ENCODE peak calls at places on chromosomes 4 and X, in eight cellular contexts. One of them, this sample, is unnamed. For H3K27me3, the result is how much of the 10 kb centered on the place peaks cover.

GRCh38 chr4:183178201-183178600 is 79.1 kb downstream of the WWC2 start:
- DNase-seq in pancreas: no peak
- DNase-seq in colonic mucosa: no peak
- DNase-seq in GM23338: no peak
- DNase-seq in H9: no peak
- DNase-seq in ovary: no peak
- DNase-seq in hepatocyte: no peak
- DNase-seq in cardiac muscle cell: no peak
- DNase-seq in this sample: no peak

GRCh38 chrX:141341341-141341740 is 99.0 kb upstream of the SPANXC start:
- DNase-seq in pancreas: no peak
- DNase-seq in H9: no peak
- DNase-seq in GM23338: no peak
- DNase-seq in colonic mucosa: no peak
- DNase-seq in ovary: no peak
- DNase-seq in cardiac muscle cell: peak
- DNase-seq in hepatocyte: no peak
- DNase-seq in this sample: no peak

GRCh38 chr4:10461850-10462400 is 4.7 kb upstream of the ZNF518B start:
- DNase-seq in GM23338: peak
- DNase-seq in ovary: no peak
- DNase-seq in pancreas: no peak
- DNase-seq in H9: peak
- DNase-seq in hepatocyte: no peak
- DNase-seq in cardiac muscle cell: no peak
- DNase-seq in colonic mucosa: no peak
- DNase-seq in this sample: no peak

GRCh38 chr4:56575820-56576429 is 70.3 kb downstream of the ARL9 start:
- DNase-seq in hepatocyte: peak
- DNase-seq in H9: no peak
- DNase-seq in pancreas: no peak
- DNase-seq in GM23338: peak
- DNase-seq in ovary: no peak
- DNase-seq in colonic mucosa: no peak
- DNase-seq in cardiac muscle cell: peak
- DNase-seq in this sample: no peak

GRCh38 chr4:156771171-156771837 is 200.3 kb downstream of the PDGFC start:
- DNase-seq in H9: peak
- DNase-seq in GM23338: peak
- DNase-seq in colonic mucosa: no peak
- DNase-seq in ovary: no peak
- DNase-seq in cardiac muscle cell: peak
- DNase-seq in pancreas: no peak
- DNase-seq in hepatocyte: no peak
- DNase-seq in this sample: no peak

GRCh38 chr4:88169298-88169697 is 10.9 kb upstream of the ABCG2 start:
- DNase-seq in cardiac muscle cell: no peak
- DNase-seq in colonic mucosa: no peak
- DNase-seq in hepatocyte: no peak
- DNase-seq in pancreas: no peak
- DNase-seq in GM23338: no peak
- DNase-seq in H9: no peak
- DNase-seq in ovary: no peak
- DNase-seq in this sample: no peak

GRCh38 chr4:11072999-11073398 is 355.7 kb downstream of the HS3ST1 start:
- DNase-seq in ovary: peak
- DNase-seq in pancreas: no peak
- DNase-seq in GM23338: no peak
- DNase-seq in H9: no peak
- DNase-seq in hepatocyte: no peak
- DNase-seq in colonic mucosa: no peak
- DNase-seq in cardiac muscle cell: peak
- DNase-seq in this sample: no peak

GRCh38 chr4:25903905-25904747 is 9.9 kb upstream of the SMIM20 start:
- DNase-seq in hepatocyte: no peak
- DNase-seq in colonic mucosa: no peak
- DNase-seq in pancreas: no peak
- DNase-seq in GM23338: no peak
- DNase-seq in H9: no peak
- DNase-seq in cardiac muscle cell: no peak
- DNase-seq in ovary: no peak
- DNase-seq in this sample: no peak

GRCh38 chr4:154711522-154711921 is 32.3 kb upstream of the LRAT start:
- DNase-seq in GM23338: no peak
- DNase-seq in pancreas: no peak
- DNase-seq in colonic mucosa: no peak
- DNase-seq in H9: no peak
- DNase-seq in ovary: no peak
- DNase-seq in hepatocyte: no peak
- DNase-seq in cardiac muscle cell: no peak
- DNase-seq in this sample: no peak

GRCh38 chr4:164614999-164615398 is 138.9 kb upstream of the SMIM31 start:
- DNase-seq in GM23338: no peak
- DNase-seq in ovary: no peak
- DNase-seq in cardiac muscle cell: no peak
- DNase-seq in colonic mucosa: no peak
- DNase-seq in pancreas: no peak
- DNase-seq in H9: no peak
- DNase-seq in hepatocyte: no peak
- DNase-seq in this sample: no peak

GRCh38 chrX:44101300-44101699 is 128.1 kb upstream of the NDP start:
- DNase-seq in GM23338: no peak
- DNase-seq in colonic mucosa: no peak
- DNase-seq in pancreas: no peak
- DNase-seq in H9: no peak
- DNase-seq in ovary: no peak
- DNase-seq in cardiac muscle cell: peak
- DNase-seq in hepatocyte: no peak
- DNase-seq in this sample: no peak

GRCh38 chr4:135277116-135277979 is 1075.8 kb upstream of the PABPC4L start:
- DNase-seq in pancreas: no peak
- DNase-seq in H9: no peak
- DNase-seq in colonic mucosa: no peak
- DNase-seq in hepatocyte: no peak
- DNase-seq in cardiac muscle cell: peak
- DNase-seq in ovary: no peak
- DNase-seq in GM23338: no peak
- DNase-seq in this sample: no peak

GRCh38 chrX:123833387-123833786 is 26.5 kb upstream of the XIAP start:
- DNase-seq in colonic mucosa: peak
- DNase-seq in H9: peak
- DNase-seq in hepatocyte: peak
- DNase-seq in pancreas: no peak
- DNase-seq in GM23338: peak
- DNase-seq in ovary: no peak
- DNase-seq in cardiac muscle cell: peak
- DNase-seq in this sample: no peak

GRCh38 chrX:126509917-126510316 is 42.7 kb downstream of the DCAF12L1 start:
- DNase-seq in H9: no peak
- DNase-seq in pancreas: no peak
- DNase-seq in ovary: no peak
- DNase-seq in colonic mucosa: no peak
- DNase-seq in hepatocyte: no peak
- DNase-seq in cardiac muscle cell: no peak
- DNase-seq in GM23338: peak
- DNase-seq in this sample: no peak

GRCh38 chrX:17081969-17082368 is 135.5 kb downstream of the REPS2 start:
- DNase-seq in GM23338: no peak
- DNase-seq in H9: no peak
- DNase-seq in colonic mucosa: no peak
- DNase-seq in ovary: no peak
- DNase-seq in pancreas: no peak
- DNase-seq in hepatocyte: no peak
- DNase-seq in cardiac muscle cell: no peak
- DNase-seq in this sample: no peak

GRCh38 chr4:74244049-74244448 is 64.2 kb upstream of the EPGN start:
- DNase-seq in colonic mucosa: no peak
- DNase-seq in ovary: no peak
- DNase-seq in pancreas: no peak
- DNase-seq in GM23338: no peak
- DNase-seq in H9: no peak
- DNase-seq in hepatocyte: no peak
- DNase-seq in cardiac muscle cell: no peak
- DNase-seq in this sample: no peak

GRCh38 chr4:168059251-168059650 is 33.1 kb upstream of the ANXA10 start:
- DNase-seq in GM23338: no peak
- DNase-seq in colonic mucosa: no peak
- DNase-seq in cardiac muscle cell: peak
- DNase-seq in H9: no peak
- DNase-seq in ovary: no peak
- DNase-seq in hepatocyte: no peak
- DNase-seq in pancreas: no peak
- DNase-seq in this sample: no peak

GRCh38 chrX:1435241-1435900 is 17.3 kb downstream of the ASMTL start:
- DNase-seq in GM23338: no peak
- DNase-seq in hepatocyte: no peak
- DNase-seq in ovary: peak
- DNase-seq in colonic mucosa: no peak
- DNase-seq in pancreas: peak
- DNase-seq in cardiac muscle cell: no peak
- DNase-seq in H9: peak
- DNase-seq in this sample: no peak

GRCh38 chrX:132375941-132376340 is 112.9 kb downstream of the MBNL3 start:
- DNase-seq in GM23338: peak
- DNase-seq in ovary: no peak
- DNase-seq in cardiac muscle cell: peak
- DNase-seq in H9: no peak
- DNase-seq in colonic mucosa: no peak
- DNase-seq in pancreas: no peak
- DNase-seq in hepatocyte: no peak
- DNase-seq in this sample: no peak

GRCh38 chr4:47882228-47882627 is 32.2 kb downstream of the NFXL1 start:
- DNase-seq in H9: no peak
- DNase-seq in cardiac muscle cell: no peak
- DNase-seq in colonic mucosa: no peak
- DNase-seq in pancreas: no peak
- DNase-seq in ovary: no peak
- DNase-seq in hepatocyte: no peak
- DNase-seq in GM23338: no peak
- DNase-seq in this sample: no peak

GRCh38 chrX:130874751-130875150 is 28.3 kb downstream of the ENOX2 start:
- DNase-seq in ovary: no peak
- DNase-seq in GM23338: no peak
- DNase-seq in pancreas: no peak
- DNase-seq in cardiac muscle cell: no peak
- DNase-seq in H9: no peak
- DNase-seq in colonic mucosa: no peak
- DNase-seq in hepatocyte: no peak
- DNase-seq in this sample: no peak

GRCh38 chr4:174222266-174222872 is 61.1 kb downstream of the FBXO8 start:
- DNase-seq in colonic mucosa: no peak
- DNase-seq in hepatocyte: peak
- DNase-seq in pancreas: no peak
- DNase-seq in GM23338: peak
- DNase-seq in H9: no peak
- DNase-seq in cardiac muscle cell: peak
- DNase-seq in ovary: no peak
- DNase-seq in this sample: no peak

GRCh38 chr4:38488891-38489861 is 174.8 kb upstream of the KLF3 start:
- DNase-seq in pancreas: no peak
- DNase-seq in colonic mucosa: peak
- DNase-seq in cardiac muscle cell: peak
- DNase-seq in H9: peak
- DNase-seq in GM23338: peak
- DNase-seq in ovary: no peak
- DNase-seq in hepatocyte: peak
- DNase-seq in this sample: no peak

GRCh38 chr4:152735302-152735917 is 44.1 kb downstream of the TIGD4 start:
- DNase-seq in hepatocyte: peak
- DNase-seq in pancreas: no peak
- DNase-seq in H9: no peak
- DNase-seq in cardiac muscle cell: peak
- DNase-seq in ovary: no peak
- DNase-seq in colonic mucosa: no peak
- DNase-seq in GM23338: peak
- DNase-seq in this sample: no peak

GRCh38 chrX:71622347-71623104 is 4.2 kb upstream of the CXCR3 start:
- DNase-seq in colonic mucosa: peak
- DNase-seq in ovary: peak
- DNase-seq in H9: peak
- DNase-seq in hepatocyte: peak
- DNase-seq in cardiac muscle cell: peak
- DNase-seq in pancreas: peak
- DNase-seq in GM23338: peak
- DNase-seq in this sample: peak
- TF ChIP-seq CTCF in colonic mucosa: no peak
- TF ChIP-seq CTCF in ovary: no peak
- TF ChIP-seq CTCF in H9: peak
- TF ChIP-seq CTCF in hepatocyte: no peak
- TF ChIP-seq CTCF in cardiac muscle cell: peak
- TF ChIP-seq CTCF in pancreas: no peak
- TF ChIP-seq CTCF in GM23338: no peak
- TF ChIP-seq CTCF in this sample: no peak

GRCh38 chrX:88604433-88605221 is 142.4 kb upstream of the CPXCR1 start:
- DNase-seq in H9: no peak
- DNase-seq in ovary: no peak
- DNase-seq in colonic mucosa: no peak
- DNase-seq in pancreas: no peak
- DNase-seq in hepatocyte: peak
- DNase-seq in GM23338: no peak
- DNase-seq in cardiac muscle cell: peak
- DNase-seq in this sample: no peak
- H3K27me3 ChIP-seq in H9: under half
- H3K27me3 ChIP-seq in ovary: under half
- H3K27me3 ChIP-seq in colonic mucosa: under half
- H3K27me3 ChIP-seq in pancreas: under half
- H3K27me3 ChIP-seq in hepatocyte: under half
- H3K27me3 ChIP-seq in GM23338: under half
- H3K27me3 ChIP-seq in cardiac muscle cell: under half
- H3K27me3 ChIP-seq in this sample: under half

DNA sequence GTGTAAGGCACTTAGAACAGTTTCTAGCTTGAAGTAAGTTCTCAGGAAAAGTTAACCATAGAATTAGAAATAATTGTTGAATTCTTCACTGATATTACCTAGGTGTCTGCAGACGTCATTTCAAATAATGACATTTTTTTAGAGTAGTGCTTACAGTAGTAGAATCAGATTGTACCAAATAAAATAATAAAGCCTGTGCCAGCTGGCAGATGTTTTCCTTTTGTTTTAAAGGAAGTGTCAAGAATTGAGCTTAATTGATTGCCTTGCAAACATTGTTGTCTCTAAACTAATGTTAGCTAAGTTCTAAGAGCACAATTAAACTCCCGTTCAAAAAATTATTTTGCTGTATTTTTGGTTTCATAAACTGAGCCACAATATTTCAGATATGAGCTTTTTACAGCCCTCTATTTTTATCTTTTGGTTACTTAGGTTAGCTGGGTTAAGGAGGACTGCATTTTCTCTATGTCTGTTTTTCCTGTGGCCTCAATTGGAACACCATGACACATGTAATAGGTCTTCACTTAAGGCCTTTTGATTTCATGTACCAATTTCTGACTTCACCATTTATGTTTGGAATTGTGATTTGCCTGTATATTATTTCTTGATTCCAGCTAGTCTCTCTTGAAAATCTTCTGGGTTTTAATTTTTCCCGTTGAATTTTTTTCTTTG is 64.2 kb downstream of the DCUN1D4 start:
- DNase-seq in GM23338: no peak
- DNase-seq in H9: no peak
- DNase-seq in cardiac muscle cell: no peak
- DNase-seq in colonic mucosa: no peak
- DNase-seq in pancreas: no peak
- DNase-seq in hepatocyte: no peak
- DNase-seq in ovary: no peak
- DNase-seq in this sample: no peak
- H3K27ac ChIP-seq in GM23338: no peak
- H3K27ac ChIP-seq in H9: no peak
- H3K27ac ChIP-seq in cardiac muscle cell: no peak
- H3K27ac ChIP-seq in colonic mucosa: peak
- H3K27ac ChIP-seq in pancreas: peak
- H3K27ac ChIP-seq in hepatocyte: peak
- H3K27ac ChIP-seq in ovary: no peak
- H3K27ac ChIP-seq in this sample: no peak

GRCh38 chrX:48998391-48998790 is 3.7 kb downstream of the GRIPAP1 start:
- DNase-seq in H9: no peak
- DNase-seq in hepatocyte: no peak
- DNase-seq in ovary: peak
- DNase-seq in colonic mucosa: no peak
- DNase-seq in GM23338: no peak
- DNase-seq in pancreas: no peak
- DNase-seq in cardiac muscle cell: peak
- DNase-seq in this sample: no peak
- TF ChIP-seq CTCF in H9: no peak
- TF ChIP-seq CTCF in hepatocyte: no peak
- TF ChIP-seq CTCF in ovary: no peak
- TF ChIP-seq CTCF in colonic mucosa: no peak
- TF ChIP-seq CTCF in GM23338: no peak
- TF ChIP-seq CTCF in pancreas: no peak
- TF ChIP-seq CTCF in cardiac muscle cell: no peak
- TF ChIP-seq CTCF in this sample: no peak